ENCODE peak calls at places on chromosomes 4 and X, in four cellular contexts. E, T, N and I are unnamed samples.
A peak's percentile ranks its signal among the peaks of the same experiment; 100 is the strongest.

GRCh38 chrX:110755061-110755460 is 40.6 kb downstream of the CHRDL1 start:
- DNase-seq in E (no peak), T (no peak), N (peak; percentile 53), I (no peak)

GRCh38 chr4:1609901-1610790 is 74.0 kb downstream of the FAM53A start:
- DNase-seq in E (no peak), T (no peak), N (no peak), I (no peak)

GRCh38 chr4:101153653-101154052 is 193.7 kb downstream of the PPP3CA start:
- DNase-seq in E (no peak), T (no peak), N (no peak), I (no peak)

GRCh38 chr4:15457401-15458201 is 12.1 kb upstream of the CC2D2A start:
- DNase-seq in E (no peak), T (peak; percentile 84), N (peak; percentile 78), I (no peak)

GRCh38 chr4:140151700-140152014 is 2.3 kb downstream of the MAML3 start:
- DNase-seq in E (no peak), T (peak; percentile 91), N (peak; percentile 84), I (peak; percentile 35)

GRCh38 chrX:106100442-106100841 is 61.9 kb upstream of the SERPINA7 start:
- DNase-seq in E (no peak), T (no peak), N (no peak), I (no peak)

GRCh38 chr4:26753642-26754041 is 107.0 kb upstream of the STIM2 start:
- DNase-seq in E (no peak), T (peak; percentile 70), N (peak; percentile 1), I (no peak)

GRCh38 chr4:27270435-27270834 is 409.8 kb downstream of the STIM2 start:
- DNase-seq in E (no peak), T (no peak), N (no peak), I (no peak)

GRCh38 chr4:5753766-5754528 is 42.9 kb downstream of the EVC start:
- DNase-seq in E (no peak), T (peak; percentile 97), N (peak; percentile 87), I (no peak)

GRCh38 chr4:89619230-89619962 is 217.6 kb downstream of the SNCA start:
- DNase-seq in E (no peak), T (peak; percentile 4), N (no peak), I (no peak)

GRCh38 chr4:1558205-1558604 is 125.9 kb downstream of the FAM53A start:
- DNase-seq in E (no peak), T (no peak), N (no peak), I (no peak)